ENCODE peak calls at places on chromosomes 12 and 14, in ten cellular contexts. M is brain microvascular endothelial cell, U is mesothelial cell of epicardium, Q is endothelial cell, H is H9, L is GM23338, A is esophagus squamous epithelium, I is upper lobe of right lung, W is tibial nerve, B is H1. R is an unnamed sample.

GRCh38 chr14:96584199-96584906 is 82.2 kb downstream of the PAPOLA start:
- DNase-seq in A (no peak), W (no peak), L (peak), U (peak), H (peak), M (no peak), I (peak), B (peak), Q (peak), R (no peak)

GRCh38 chr12:124625867-124626675 is 58.7 kb upstream of the NCOR2 start:
- DNase-seq in U (no peak), I (peak), Q (peak), M (peak), A (peak), W (peak), H (no peak), B (no peak), L (no peak), R (no peak)

GRCh38 chr12:52698634-52699340 is 4.5 kb downstream of the KRT77 start:
- DNase-seq in I (no peak), U (no peak), A (no peak), B (no peak), Q (no peak), M (no peak), L (no peak), H (no peak), W (no peak), R (no peak)

GRCh38 chr14:71588576-71589215 is 343.5 kb upstream of the RGS6 start:
- DNase-seq in W (no peak), Q (no peak), U (no peak), M (no peak), I (no peak), B (no peak), H (no peak), L (no peak), A (no peak), R (no peak)

GRCh38 chr14:68295316-68295816 is 475.8 kb downstream of the RAD51B start:
- DNase-seq in Q (peak), A (no peak), H (peak), M (no peak), I (no peak), B (no peak), L (no peak), W (no peak), U (no peak), R (no peak)

GRCh38 chr14:58281969-58282368 is 16.4 kb upstream of the ARID4A start:
- DNase-seq in H (no peak), I (no peak), M (no peak), Q (no peak), U (no peak), B (no peak), A (no peak), W (no peak), L (no peak), R (no peak)

GRCh38 chr12:10968765-10969456 is 17.8 kb downstream of the TAS2R50 start:
- DNase-seq in W (peak), Q (no peak), B (no peak), U (no peak), I (no peak), H (no peak), M (peak), L (no peak), A (no peak), R (peak)

GRCh38 chr12:68910128-68910527 is 22.8 kb downstream of the CPM start:
- DNase-seq in M (no peak), H (no peak), Q (no peak), I (no peak), U (no peak), B (no peak), L (no peak), A (no peak), W (no peak), R (no peak)

GRCh38 chr12:10167588-10167987 is 4.3 kb downstream of the OLR1 start:
- DNase-seq in L (no peak), M (no peak), Q (no peak), I (no peak), U (no peak), W (peak), A (no peak), B (no peak), H (no peak), R (no peak)

DNA sequence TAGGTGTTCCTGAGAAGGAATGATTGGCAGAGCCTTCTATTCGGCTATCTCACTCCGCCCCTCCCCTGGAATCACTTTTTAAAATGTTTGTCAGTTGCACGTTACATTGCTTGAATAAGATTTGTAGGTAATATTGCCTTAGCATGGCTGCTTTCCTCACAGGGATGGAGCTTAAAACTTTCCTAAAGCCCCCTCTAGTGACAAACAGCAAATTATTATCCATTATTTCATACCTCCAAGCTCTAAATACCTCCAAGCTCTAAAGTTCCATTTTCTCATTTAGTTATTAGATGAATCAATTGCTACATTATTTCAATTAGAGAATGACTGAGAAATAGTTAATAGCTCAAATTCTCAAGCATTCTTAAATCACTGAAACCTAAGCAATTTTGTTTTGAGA is 5.1 kb upstream of the SPATA7 start:
- DNase-seq in I (no peak), W (no peak), H (no peak), L (peak), U (no peak), A (no peak), B (no peak), Q (no peak), M (no peak), R (no peak)
- TF ChIP-seq CTCF in I (no peak), W (no peak), H (peak), L (peak), U (no peak), A (no peak), B (no peak), Q (no peak), M (peak), R (peak)

GRCh38 chr12:14362347-14362746 is 3.1 kb upstream of the ATF7IP start:
- DNase-seq in Q (no peak), B (no peak), W (no peak), H (no peak), A (no peak), U (no peak), M (no peak), L (no peak), I (no peak), R (no peak)
- TF ChIP-seq CTCF in Q (no peak), B (no peak), W (no peak), H (no peak), A (no peak), U (no peak), M (no peak), L (no peak), I (no peak), R (no peak)

GRCh38 chr12:67415473-67415872 is 146.3 kb downstream of the CAND1 start:
- DNase-seq in U (no peak), I (no peak), H (peak), W (peak), L (peak), M (peak), B (no peak), Q (peak), A (no peak), R (peak)
- TF ChIP-seq CTCF in U (no peak), I (peak), H (peak), W (peak), L (peak), M (peak), B (peak), Q (no peak), A (no peak), R (peak)

GRCh38 chr14:65501328-65501727 is 88.8 kb downstream of the FUT8 start:
- DNase-seq in Q (no peak), B (no peak), L (no peak), U (no peak), M (no peak), A (no peak), W (no peak), H (no peak), I (no peak), R (no peak)
- TF ChIP-seq CTCF in Q (no peak), B (no peak), L (peak), U (no peak), M (peak), A (no peak), W (no peak), H (peak), I (no peak), R (no peak)

DNA sequence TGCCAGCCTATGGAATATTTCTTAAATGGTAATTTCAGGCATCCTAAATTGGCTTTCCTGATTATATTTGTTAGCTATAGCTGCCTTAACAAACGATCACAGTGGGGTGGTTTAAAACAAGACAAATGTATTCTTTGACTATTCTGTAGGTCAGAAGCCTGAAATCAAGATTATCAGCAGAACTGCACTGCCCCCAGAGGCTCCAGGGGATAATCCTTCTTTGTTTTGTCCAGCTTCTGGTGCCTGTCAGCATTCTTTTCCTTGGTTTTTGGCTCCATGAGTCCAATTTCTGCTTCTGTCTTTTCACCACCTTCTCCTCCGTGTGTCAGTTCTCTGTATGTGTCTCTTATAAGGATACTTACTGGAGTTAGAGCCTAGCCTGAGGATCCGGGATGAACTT is 1282.2 kb upstream of the USP15 start:
- DNase-seq in A (no peak), M (no peak), W (no peak), I (no peak), Q (no peak), U (no peak), H (peak), L (peak), B (no peak), R (no peak)
- TF ChIP-seq CTCF in A (no peak), M (peak), W (no peak), I (no peak), Q (no peak), U (no peak), H (peak), L (peak), B (peak), R (no peak)

DNA sequence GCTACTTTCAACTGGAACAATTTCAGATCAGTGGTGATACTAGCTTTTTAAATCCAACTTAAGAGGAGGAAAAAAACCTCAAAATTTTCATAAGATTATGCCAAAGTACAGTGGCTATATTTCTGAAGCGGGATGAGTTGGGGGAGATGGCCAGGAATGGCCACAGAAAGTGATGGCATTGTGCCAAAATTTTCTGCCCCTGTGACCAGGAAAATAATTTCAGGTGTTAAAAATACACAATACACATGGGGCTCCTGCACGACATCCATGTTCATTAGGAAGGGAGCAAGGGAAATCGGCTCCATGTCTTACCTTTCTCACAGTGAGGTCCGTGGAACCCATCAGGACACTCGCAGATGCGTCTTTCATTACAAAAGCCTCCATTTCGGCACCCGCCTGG is 53.7 kb downstream of the WIF1 start:
- DNase-seq in L (no peak), Q (no peak), I (no peak), U (no peak), M (no peak), H (no peak), B (no peak), A (no peak), W (no peak), R (no peak)
- TF ChIP-seq CTCF in L (no peak), Q (no peak), I (no peak), U (no peak), M (no peak), H (no peak), B (no peak), A (no peak), W (no peak), R (no peak)

DNA sequence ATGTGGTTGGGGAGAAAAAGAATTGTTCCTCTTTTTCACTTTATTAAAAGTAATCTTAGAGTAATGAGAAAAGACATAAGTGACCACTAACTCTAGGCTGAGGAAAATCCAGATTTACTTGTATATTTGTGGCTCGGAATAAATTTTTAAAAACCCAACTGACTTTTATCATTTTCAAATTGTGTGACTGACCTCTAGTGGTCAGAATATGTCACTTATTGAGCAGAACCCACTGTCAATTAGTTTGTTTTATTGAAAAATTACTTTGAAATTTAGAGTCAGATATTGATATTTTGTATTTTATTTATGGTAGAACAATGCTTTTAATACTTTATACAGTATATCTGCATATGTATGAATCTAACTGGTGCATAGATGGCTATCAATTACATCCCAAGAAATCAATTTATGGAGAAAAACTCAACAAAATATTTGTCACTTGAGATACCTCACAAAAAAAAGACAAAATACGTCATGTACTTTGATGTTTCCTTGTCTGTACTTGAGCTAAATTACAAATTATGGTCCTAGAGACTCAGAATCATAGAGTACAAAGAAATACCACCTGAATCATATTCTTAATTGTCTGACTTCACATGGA is 229.4 kb downstream of the CNTN1 start:
- DNase-seq in A (no peak), B (no peak), U (no peak), I (no peak), M (no peak), H (no peak), L (peak), W (no peak), Q (no peak), R (no peak)
- TF ChIP-seq CTCF in A (no peak), B (peak), U (peak), I (peak), M (peak), H (peak), L (peak), W (peak), Q (peak), R (peak)

GRCh38 chr12:117100851-117101673 is 1.8 kb upstream of the TESC start:
- DNase-seq in I (peak), A (no peak), B (no peak), L (no peak), U (no peak), H (no peak), M (no peak), W (no peak), Q (no peak), R (no peak)

GRCh38 chr12:117098361-117099217 is 627 bp downstream of the TESC start:
- DNase-seq in A (no peak), U (no peak), H (no peak), B (peak), I (peak), W (no peak), L (peak), M (no peak), Q (no peak), R (no peak)

GRCh38 chr12:117098071-117098360 is 1.2 kb downstream of the TESC start:
- DNase-seq in A (no peak), U (no peak), I (no peak), W (no peak), H (no peak), B (no peak), L (no peak), M (no peak), Q (no peak), R (no peak)

GRCh38 chr12:117101953-117102833 is 3.0 kb upstream of the TESC start:
- DNase-seq in W (no peak), U (no peak), Q (no peak), M (no peak), H (no peak), L (no peak), B (no peak), I (peak), A (no peak), R (no peak)

DNA sequence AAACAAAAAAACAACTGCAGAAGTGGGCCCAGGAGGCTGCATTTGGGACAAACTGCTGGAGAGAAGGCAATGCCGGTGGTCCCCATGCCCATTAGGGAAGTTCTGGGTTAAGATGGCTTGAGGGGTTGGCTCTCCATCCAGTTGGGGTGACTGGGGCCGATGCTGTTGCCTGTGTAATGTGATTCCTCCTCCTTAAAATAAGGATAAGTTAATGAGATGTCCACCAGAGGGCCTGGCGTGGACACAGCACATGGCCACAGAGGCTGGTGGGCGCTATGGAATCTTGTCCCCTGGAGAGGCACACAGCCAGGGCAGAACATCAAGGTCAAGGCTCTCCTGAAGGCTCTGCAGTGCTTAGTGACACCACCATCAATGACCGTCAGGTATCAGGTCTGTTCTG is 1.0 kb upstream of the TESC start:
- DNase-seq in Q (no peak), L (peak), W (no peak), H (no peak), B (no peak), M (no peak), A (no peak), U (no peak), I (peak), R (no peak)
- TF ChIP-seq CTCF in Q (peak), L (peak), W (no peak), H (peak), B (peak), M (peak), A (no peak), U (no peak), I (peak), R (peak)

GRCh38 chr12:1104088-1104800 is 113.2 kb downstream of the ERC1 start:
- DNase-seq in Q (no peak), H (no peak), A (no peak), W (no peak), L (no peak), B (no peak), U (no peak), I (no peak), M (no peak), R (no peak)
- TF ChIP-seq CTCF in Q (no peak), H (no peak), A (no peak), W (no peak), L (peak), B (no peak), U (no peak), I (no peak), M (no peak), R (no peak)

GRCh38 chr12:116066381-116067230 is 210.9 kb downstream of the MED13L start:
- DNase-seq in A (no peak), Q (peak), I (no peak), L (peak), B (no peak), W (no peak), M (peak), U (no peak), H (no peak), R (no peak)
- TF ChIP-seq CTCF in A (peak), Q (peak), I (peak), L (peak), B (peak), W (peak), M (peak), U (peak), H (peak), R (peak)